ENCODE peak calls at places on chromosomes 5 and 9, in eight cellular contexts. M is LoVo; G is HuH-7; O is lower leg skin; R is T-helper 17 cell; W is cardiac muscle cell; N is GM20000; D is stimulated activated CD8-positive, alpha-beta memory T cell treated with anti-CD3 and anti-CD28 coated beads, Interleukin-7, amount 100 ng/mL, for 4 hours. U is an unnamed sample.

GRCh38 chr5:93364386-93364785 is 216.6 kb downstream of the NR2F1-AS1 start:
- DNase-seq in O (no peak), G (no peak), W (no peak), N (no peak), R (no peak), D (no peak), M (no peak), U (no peak)

GRCh38 chr5:6551287-6551954 is 81.4 kb downstream of the NSUN2 start:
- DNase-seq in O (peak; percentile 70), N (no peak), W (no peak), G (no peak), R (no peak), M (no peak), D (no peak), U (no peak)

GRCh38 chr9:115400801-115401200 is 282.8 kb upstream of the TNC start:
- DNase-seq in N (no peak), M (no peak), R (no peak), W (no peak), D (no peak), O (no peak), G (no peak), U (no peak)

GRCh38 chr5:120012441-120012840 is 383.1 kb downstream of the FAM170A start:
- DNase-seq in O (no peak), R (no peak), N (no peak), G (no peak), W (no peak), D (no peak), M (no peak), U (no peak)

GRCh38 chr5:17839848-17840247 is 205.6 kb downstream of the TAF11L14 start:
- DNase-seq in O (no peak), D (no peak), N (no peak), R (no peak), W (no peak), G (no peak), M (no peak), U (no peak)

GRCh38 chr9:114156311-114156657 is 947 bp downstream of the COL27A1 start:
- DNase-seq in M (no peak), D (no peak), O (no peak), G (no peak), N (no peak), R (no peak), W (peak; percentile 38), U (peak; percentile 26)

GRCh38 chr5:177427919-177428573 is 1.6 kb downstream of the GRK6 start:
- DNase-seq in O (no peak), R (no peak), G (no peak), D (no peak), N (no peak), M (no peak), W (no peak), U (peak; percentile 28)

GRCh38 chr9:131320031-131320685 is 30.6 kb downstream of the PLPP7 start:
- DNase-seq in O (no peak), G (no peak), D (no peak), N (no peak), W (no peak), M (no peak), R (no peak), U (no peak)

GRCh38 chr9:101536938-101537337 is 3.3 kb downstream of the RNF20 start:
- DNase-seq in M (no peak), R (no peak), G (peak; percentile 1), N (no peak), O (no peak), W (peak; percentile 64), D (no peak), U (no peak)

GRCh38 chr5:119324842-119325241 is 31.0 kb upstream of the TNFAIP8 start:
- DNase-seq in N (no peak), G (no peak), D (no peak), W (no peak), M (no peak), O (no peak), R (no peak), U (no peak)

GRCh38 chr9:14633906-14634565 is 59.2 kb downstream of the ZDHHC21 start:
- DNase-seq in O (no peak), G (no peak), W (no peak), N (no peak), D (no peak), R (no peak), M (no peak), U (no peak)

GRCh38 chr5:142835540-142835939 is 65.4 kb downstream of the ARHGAP26 start:
- DNase-seq in W (no peak), R (no peak), N (no peak), O (no peak), D (no peak), G (no peak), M (no peak), U (no peak)

GRCh38 chr9:112971415-112971814 is 40.6 kb downstream of the ZNF883 start:
- DNase-seq in N (no peak), M (no peak), R (no peak), G (peak; percentile 25), W (peak; percentile 33), O (no peak), D (no peak), U (no peak)

GRCh38 chr5:73448072-73448432 is 525 bp downstream of the FOXD1 start:
- DNase-seq in D (no peak), R (no peak), G (no peak), N (no peak), O (no peak), W (no peak), M (peak; percentile 45), U (no peak)

GRCh38 chr9:110116543-110116885 is 91.4 kb downstream of the C9orf152 start:
- DNase-seq in D (no peak), R (no peak), G (no peak), O (no peak), M (no peak), N (no peak), W (no peak), U (no peak)

GRCh38 chr9:2053883-2054845 is 39.0 kb downstream of the SMARCA2 start:
- DNase-seq in W (no peak), O (no peak), D (peak; percentile 33), N (peak; percentile 64), G (no peak), R (peak; percentile 47), M (no peak), U (peak; percentile 87)

GRCh38 chr5:104412649-104413240 is 850.2 kb upstream of the NUDT12 start:
- DNase-seq in M (no peak), G (peak; percentile 19), W (peak; percentile 52), D (no peak), O (no peak), N (peak; percentile 13), R (no peak), U (no peak)

GRCh38 chr9:81411961-81412360 is 277.4 kb downstream of the TLE1 start:
- DNase-seq in R (no peak), G (no peak), N (no peak), O (no peak), W (no peak), M (no peak), D (no peak), U (no peak)

GRCh38 chr9:122806661-122807060 is 6.7 kb downstream of the OR1K1 start:
- DNase-seq in D (no peak), N (no peak), M (no peak), R (no peak), O (peak; percentile 37), W (no peak), G (no peak), U (no peak)

U was measured in CD4-positive, alpha-beta memory T cell.